ENCODE peak calls at places on chromosomes 11 and 22, in five cellular contexts. One of them, this sample, is unnamed.
A peak's percentile ranks its signal among the peaks of the same experiment; 100 is the strongest.

GRCh38 chr11:66815646-66816045 is 27.6 kb upstream of the RCE1 start:
- DNase-seq in HFF-Myc: no peak
- DNase-seq in astrocyte of the spinal cord: peak; percentile 22
- DNase-seq in AG09309: no peak
- DNase-seq in HFFc6: peak; percentile 14
- DNase-seq in this sample: no peak

GRCh38 chr11:19861171-19861570 is 148.5 kb downstream of the NAV2 start:
- DNase-seq in HFF-Myc: no peak
- DNase-seq in astrocyte of the spinal cord: no peak
- DNase-seq in AG09309: no peak
- DNase-seq in HFFc6: no peak
- DNase-seq in this sample: no peak

GRCh38 chr11:130179396-130180306 is 20.1 kb downstream of the ST14 start:
- DNase-seq in HFF-Myc: no peak
- DNase-seq in astrocyte of the spinal cord: no peak
- DNase-seq in AG09309: no peak
- DNase-seq in HFFc6: no peak
- DNase-seq in this sample: no peak

GRCh38 chr11:124535552-124536232 is 7.8 kb downstream of the OR8B12 start:
- DNase-seq in HFF-Myc: no peak
- DNase-seq in astrocyte of the spinal cord: no peak
- DNase-seq in AG09309: no peak
- DNase-seq in HFFc6: no peak
- DNase-seq in this sample: no peak

GRCh38 chr11:44258190-44258489 is 51.8 kb downstream of the ALX4 start:
- DNase-seq in HFF-Myc: no peak
- DNase-seq in astrocyte of the spinal cord: no peak
- DNase-seq in AG09309: no peak
- DNase-seq in HFFc6: peak; percentile 52
- DNase-seq in this sample: no peak

GRCh38 chr11:8312966-8313365 is 49.3 kb upstream of the LMO1 start:
- DNase-seq in HFF-Myc: no peak
- DNase-seq in astrocyte of the spinal cord: no peak
- DNase-seq in AG09309: no peak
- DNase-seq in HFFc6: no peak
- DNase-seq in this sample: no peak

GRCh38 chr11:102287963-102288744 is 29.1 kb upstream of the BIRC3 start:
- DNase-seq in HFF-Myc: peak; percentile 69
- DNase-seq in astrocyte of the spinal cord: peak; percentile 77
- DNase-seq in AG09309: peak; percentile 41
- DNase-seq in HFFc6: peak; percentile 79
- DNase-seq in this sample: peak; percentile 58

GRCh38 chr11:27991731-27992130 is 116.2 kb downstream of the KIF18A start:
- DNase-seq in HFF-Myc: no peak
- DNase-seq in astrocyte of the spinal cord: no peak
- DNase-seq in AG09309: no peak
- DNase-seq in HFFc6: no peak
- DNase-seq in this sample: no peak

GRCh38 chr22:24466831-24467249 is 28.3 kb upstream of the UPB1 start:
- DNase-seq in HFF-Myc: no peak
- DNase-seq in astrocyte of the spinal cord: peak; percentile 88
- DNase-seq in AG09309: peak; percentile 5
- DNase-seq in HFFc6: peak; percentile 53
- DNase-seq in this sample: peak; percentile 61

GRCh38 chr11:14249121-14249963 is 109.6 kb downstream of the RRAS2 start:
- DNase-seq in HFF-Myc: peak; percentile 14
- DNase-seq in astrocyte of the spinal cord: peak; percentile 46
- DNase-seq in AG09309: peak; percentile 4
- DNase-seq in HFFc6: peak; percentile 46
- DNase-seq in this sample: peak; percentile 23

GRCh38 chr22:45150139-45150538 is 13.6 kb upstream of the NUP50 start:
- DNase-seq in HFF-Myc: no peak
- DNase-seq in astrocyte of the spinal cord: no peak
- DNase-seq in AG09309: no peak
- DNase-seq in HFFc6: no peak
- DNase-seq in this sample: no peak

GRCh38 chr11:59187587-59187986 is 15.7 kb downstream of the DTX4 start:
- DNase-seq in HFF-Myc: no peak
- DNase-seq in astrocyte of the spinal cord: no peak
- DNase-seq in AG09309: no peak
- DNase-seq in HFFc6: no peak
- DNase-seq in this sample: no peak

GRCh38 chr11:29937526-29937925 is 79.3 kb downstream of the KCNA4 start:
- DNase-seq in HFF-Myc: no peak
- DNase-seq in astrocyte of the spinal cord: no peak
- DNase-seq in AG09309: no peak
- DNase-seq in HFFc6: no peak
- DNase-seq in this sample: no peak

GRCh38 chr11:123221611-123222010 is 26.6 kb upstream of the CLMP start:
- DNase-seq in HFF-Myc: no peak
- DNase-seq in astrocyte of the spinal cord: no peak
- DNase-seq in AG09309: no peak
- DNase-seq in HFFc6: no peak
- DNase-seq in this sample: no peak

GRCh38 chr22:18110194-18110943 is at the start of gene TUBA8:
- DNase-seq in HFF-Myc: no peak
- DNase-seq in astrocyte of the spinal cord: peak; percentile 20
- DNase-seq in AG09309: no peak
- DNase-seq in HFFc6: no peak
- DNase-seq in this sample: no peak

GRCh38 chr11:10476927-10477689 is 22.0 kb downstream of the AMPD3 start:
- DNase-seq in HFF-Myc: no peak
- DNase-seq in astrocyte of the spinal cord: no peak
- DNase-seq in AG09309: no peak
- DNase-seq in HFFc6: no peak
- DNase-seq in this sample: no peak

GRCh38 chr11:125923012-125923579 is 18.8 kb downstream of the DDX25 start:
- DNase-seq in HFF-Myc: peak; percentile 36
- DNase-seq in astrocyte of the spinal cord: peak; percentile 67
- DNase-seq in AG09309: peak; percentile 27
- DNase-seq in HFFc6: peak; percentile 44
- DNase-seq in this sample: peak; percentile 41

GRCh38 chr11:65014146-65014960 is at the start of gene ARL2:
- DNase-seq in HFF-Myc: no peak
- DNase-seq in astrocyte of the spinal cord: no peak
- DNase-seq in AG09309: no peak
- DNase-seq in HFFc6: no peak
- DNase-seq in this sample: no peak

GRCh38 chr11:87972133-87972532 is 203.1 kb downstream of the RAB38 start:
- DNase-seq in HFF-Myc: no peak
- DNase-seq in astrocyte of the spinal cord: no peak
- DNase-seq in AG09309: no peak
- DNase-seq in HFFc6: no peak
- DNase-seq in this sample: no peak

GRCh38 chr22:41501209-41501608 is 32.3 kb downstream of the ACO2 start:
- DNase-seq in HFF-Myc: no peak
- DNase-seq in astrocyte of the spinal cord: no peak
- DNase-seq in AG09309: no peak
- DNase-seq in HFFc6: no peak
- DNase-seq in this sample: no peak

GRCh38 chr11:131253885-131254204 is 116.6 kb upstream of the NTM start:
- DNase-seq in HFF-Myc: no peak
- DNase-seq in astrocyte of the spinal cord: no peak
- DNase-seq in AG09309: no peak
- DNase-seq in HFFc6: no peak
- DNase-seq in this sample: no peak
- TF ChIP-seq CTCF in HFF-Myc: no peak
- TF ChIP-seq CTCF in astrocyte of the spinal cord: no peak
- TF ChIP-seq CTCF in AG09309: no peak
- TF ChIP-seq CTCF in HFFc6: no peak
- TF ChIP-seq CTCF in this sample: no peak

GRCh38 chr11:18394300-18394927 is at the start of gene LDHA:
- DNase-seq in HFF-Myc: peak; percentile 79
- DNase-seq in astrocyte of the spinal cord: peak; percentile 99
- DNase-seq in AG09309: peak; percentile 83
- DNase-seq in HFFc6: peak; percentile 94
- DNase-seq in this sample: peak; percentile 83
- TF ChIP-seq CTCF in HFF-Myc: no peak
- TF ChIP-seq CTCF in astrocyte of the spinal cord: no peak
- TF ChIP-seq CTCF in AG09309: no peak
- TF ChIP-seq CTCF in HFFc6: no peak
- TF ChIP-seq CTCF in this sample: no peak

GRCh38 chr22:32325811-32326237 is 31.8 kb upstream of the RFPL3 start:
- DNase-seq in HFF-Myc: no peak
- DNase-seq in astrocyte of the spinal cord: no peak
- DNase-seq in AG09309: no peak
- DNase-seq in HFFc6: no peak
- DNase-seq in this sample: no peak

GRCh38 chr22:32327066-32327465 is 30.6 kb upstream of the RFPL3 start:
- DNase-seq in HFF-Myc: no peak
- DNase-seq in astrocyte of the spinal cord: no peak
- DNase-seq in AG09309: no peak
- DNase-seq in HFFc6: no peak
- DNase-seq in this sample: no peak

GRCh38 chr22:32326647-32327046 is 31.0 kb upstream of the RFPL3 start:
- DNase-seq in HFF-Myc: no peak
- DNase-seq in astrocyte of the spinal cord: no peak
- DNase-seq in AG09309: no peak
- DNase-seq in HFFc6: no peak
- DNase-seq in this sample: no peak

GRCh38 chr22:32324505-32325415 is 32.9 kb upstream of the RFPL3 start:
- DNase-seq in HFF-Myc: no peak
- DNase-seq in astrocyte of the spinal cord: no peak
- DNase-seq in AG09309: no peak
- DNase-seq in HFFc6: no peak
- DNase-seq in this sample: no peak

DNA sequence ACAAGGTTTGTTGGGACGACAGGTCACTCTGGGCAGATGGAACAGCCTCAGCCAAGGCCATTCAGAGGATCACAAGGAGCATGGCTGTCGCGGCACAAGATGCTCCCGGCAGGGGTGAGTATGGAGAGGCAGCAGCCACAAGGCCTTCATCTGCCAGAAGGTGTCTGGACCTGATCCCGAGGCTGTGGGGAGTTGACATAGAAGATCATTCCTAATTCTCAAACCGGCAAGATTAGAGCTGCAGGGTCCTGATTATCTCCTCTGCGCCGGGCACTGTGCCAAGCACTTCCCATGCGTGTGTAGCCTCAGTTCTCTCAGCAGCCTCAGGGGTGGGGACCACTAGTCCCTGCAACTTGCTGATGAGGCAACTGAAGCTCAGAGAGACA is 32.3 kb upstream of the RFPL3 start:
- DNase-seq in HFF-Myc: no peak
- DNase-seq in astrocyte of the spinal cord: no peak
- DNase-seq in AG09309: no peak
- DNase-seq in HFFc6: no peak
- DNase-seq in this sample: no peak
- TF ChIP-seq CTCF in HFF-Myc: no peak
- TF ChIP-seq CTCF in astrocyte of the spinal cord: no peak
- TF ChIP-seq CTCF in AG09309: no peak
- TF ChIP-seq CTCF in HFFc6: no peak
- TF ChIP-seq CTCF in this sample: no peak

GRCh38 chr11:69910519-69911309 is 91.5 kb upstream of the FGF3 start:
- DNase-seq in HFF-Myc: no peak
- DNase-seq in astrocyte of the spinal cord: no peak
- DNase-seq in AG09309: no peak
- DNase-seq in HFFc6: no peak
- DNase-seq in this sample: no peak
- TF ChIP-seq CTCF in HFF-Myc: no peak
- TF ChIP-seq CTCF in astrocyte of the spinal cord: no peak
- TF ChIP-seq CTCF in AG09309: no peak
- TF ChIP-seq CTCF in HFFc6: no peak
- TF ChIP-seq CTCF in this sample: no peak

GRCh38 chr11:107438148-107438547 is 19.5 kb downstream of the CWF19L2 start:
- DNase-seq in HFF-Myc: no peak
- DNase-seq in astrocyte of the spinal cord: no peak
- DNase-seq in AG09309: no peak
- DNase-seq in HFFc6: no peak
- DNase-seq in this sample: no peak
- TF ChIP-seq CTCF in HFF-Myc: no peak
- TF ChIP-seq CTCF in astrocyte of the spinal cord: no peak
- TF ChIP-seq CTCF in AG09309: no peak
- TF ChIP-seq CTCF in HFFc6: peak; percentile 21
- TF ChIP-seq CTCF in this sample: no peak

DNA sequence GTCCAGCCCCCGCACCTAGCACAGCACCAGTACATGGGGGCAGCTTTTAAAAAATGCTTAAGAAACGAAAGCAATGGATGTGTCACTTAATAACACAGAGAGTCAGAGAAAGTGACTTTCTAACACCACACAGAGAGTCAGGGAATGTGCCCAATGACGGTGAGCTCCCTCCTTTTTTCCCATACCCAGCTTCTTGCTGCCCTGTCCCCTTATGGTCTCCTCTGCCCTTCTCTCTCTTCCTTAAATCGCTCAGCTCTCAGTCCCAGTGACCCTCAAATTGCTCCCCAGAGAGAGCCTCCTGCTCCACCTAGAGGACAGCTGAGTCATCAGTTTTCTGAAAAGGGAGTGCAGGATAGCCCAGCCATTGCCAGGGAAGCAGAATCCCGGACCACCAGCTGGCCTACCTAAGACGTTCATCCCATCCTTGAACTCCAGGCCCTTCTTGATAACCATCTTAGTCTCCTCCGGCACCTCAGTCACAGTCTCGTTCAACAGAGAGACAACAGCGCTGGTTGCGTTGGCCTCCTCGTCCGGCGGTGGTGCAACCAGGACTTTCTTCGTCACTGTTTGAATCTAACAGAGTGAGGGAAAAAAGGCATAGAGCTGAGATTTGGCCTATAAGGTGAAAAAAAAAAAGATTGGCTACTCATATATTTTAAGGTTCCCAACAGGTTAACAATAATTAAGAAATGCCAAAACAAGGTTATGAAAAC is 113.5 kb downstream of the SLC1A2 start:
- DNase-seq in HFF-Myc: no peak
- DNase-seq in astrocyte of the spinal cord: peak; percentile 65
- DNase-seq in AG09309: no peak
- DNase-seq in HFFc6: peak; percentile 25
- DNase-seq in this sample: peak; percentile 32
- TF ChIP-seq CTCF in HFF-Myc: peak; percentile 64
- TF ChIP-seq CTCF in astrocyte of the spinal cord: peak; percentile 73
- TF ChIP-seq CTCF in AG09309: peak; percentile 44
- TF ChIP-seq CTCF in HFFc6: peak; percentile 71
- TF ChIP-seq CTCF in this sample: peak; percentile 71

DNA sequence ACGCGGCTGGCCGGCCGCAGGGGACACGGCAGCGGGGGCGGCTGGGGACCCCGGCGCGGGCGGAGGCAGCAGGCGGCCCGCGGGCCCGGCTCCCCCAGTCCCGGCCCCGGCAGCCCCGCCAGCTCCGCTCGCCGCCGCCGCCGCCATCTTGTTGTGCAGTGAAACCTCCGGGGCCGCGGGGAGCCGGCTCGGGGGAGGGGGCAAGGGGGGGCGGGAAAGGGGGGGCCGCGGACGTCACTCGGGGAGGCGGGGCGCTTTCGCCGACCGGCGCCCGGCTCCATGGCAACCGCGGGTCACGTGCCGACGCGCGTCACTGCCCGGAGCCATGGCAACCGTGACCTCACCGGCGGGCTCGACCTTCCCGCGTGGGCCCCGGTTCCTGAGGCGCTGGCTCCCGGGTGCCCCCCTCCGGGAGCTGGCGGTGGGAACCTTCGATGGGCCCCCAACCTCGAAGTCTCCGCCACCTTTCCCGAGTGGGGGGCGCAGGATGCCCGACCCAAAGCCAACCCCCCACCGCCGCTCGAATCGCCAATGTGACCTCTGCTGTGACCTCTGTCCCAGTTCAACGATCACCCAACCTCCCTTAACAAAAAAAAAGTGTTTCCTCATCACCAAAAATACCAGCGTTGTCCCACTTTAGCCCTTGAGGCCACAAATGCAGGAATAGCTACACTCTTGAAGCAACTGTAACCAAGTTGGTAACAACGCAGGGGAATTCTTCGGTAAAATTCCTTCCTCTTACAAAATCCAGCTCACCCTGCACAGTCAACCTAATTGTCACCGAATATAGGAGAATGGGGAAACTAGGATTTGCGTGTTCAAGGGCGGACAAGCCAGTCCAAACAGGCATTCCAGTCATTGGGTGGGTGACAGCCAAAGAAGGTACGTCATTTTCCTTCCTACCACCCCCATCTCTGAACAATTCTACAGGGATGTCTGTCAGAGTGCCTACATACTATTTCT is at the start of gene SIK3:
- DNase-seq in HFF-Myc: peak; percentile 61
- DNase-seq in astrocyte of the spinal cord: peak; percentile 91
- DNase-seq in AG09309: peak; percentile 74
- DNase-seq in HFFc6: peak; percentile 88
- DNase-seq in this sample: peak; percentile 78
- TF ChIP-seq CTCF in HFF-Myc: peak; percentile 59
- TF ChIP-seq CTCF in astrocyte of the spinal cord: peak; percentile 55
- TF ChIP-seq CTCF in AG09309: peak; percentile 64
- TF ChIP-seq CTCF in HFFc6: peak; percentile 72
- TF ChIP-seq CTCF in this sample: peak; percentile 58

This sample was measured in astrocyte of the cerebellum.